ENCODE peak calls at places on chromosomes 11 and 22, in eight cellular contexts. B, U, S, A, G, Y, X and N are unnamed samples.

GRCh38 chr11:39192671-39193070 is 2266.8 kb downstream of the LRRC4C start:
- DNase-seq in B (no peak), U (no peak), S (no peak), A (no peak), G (no peak), Y (no peak), X (no peak), N (no peak)

GRCh38 chr22:40766956-40767355 is 52.2 kb downstream of the SLC25A17 start:
- DNase-seq in B (no peak), U (no peak), S (no peak), A (no peak), G (no peak), Y (no peak), X (no peak), N (no peak)

GRCh38 chr11:92826136-92826535 is 143.3 kb upstream of the MTNR1B start:
- DNase-seq in B (peak; percentile 24), U (no peak), S (no peak), A (no peak), G (no peak), Y (no peak), X (no peak), N (no peak)

GRCh38 chr11:119907122-119907933 is 178.3 kb upstream of the NECTIN1 start:
- DNase-seq in B (no peak), U (no peak), S (no peak), A (no peak), G (no peak), Y (no peak), X (no peak), N (peak; percentile 59)

GRCh38 chr22:17869285-17870096 is 95.2 kb upstream of the BID start:
- DNase-seq in B (no peak), U (no peak), S (no peak), A (no peak), G (no peak), Y (no peak), X (no peak), N (no peak)

GRCh38 chr22:19035474-19036228 is 86.6 kb downstream of the DGCR2 start:
- DNase-seq in B (no peak), U (no peak), S (no peak), A (no peak), G (peak; percentile 10), Y (no peak), X (no peak), N (no peak)

GRCh38 chr11:96943970-96944369 is 554.2 kb downstream of the JRKL start:
- DNase-seq in B (no peak), U (no peak), S (no peak), A (no peak), G (no peak), Y (no peak), X (no peak), N (no peak)

GRCh38 chr11:96978751-96979150 is 588.9 kb downstream of the JRKL start:
- DNase-seq in B (no peak), U (no peak), S (no peak), A (no peak), G (no peak), Y (no peak), X (no peak), N (no peak)

GRCh38 chr11:119720311-119720710 is 8.7 kb downstream of the NECTIN1 start:
- DNase-seq in B (no peak), U (no peak), S (no peak), A (no peak), G (no peak), Y (no peak), X (no peak), N (no peak)

GRCh38 chr11:15038963-15039362 is 34.4 kb upstream of the CALCB start:
- DNase-seq in B (no peak), U (no peak), S (peak; percentile 13), A (peak; percentile 40), G (peak; percentile 7), Y (no peak), X (no peak), N (no peak)

GRCh38 chr11:112437096-112437495 is 176.4 kb upstream of the PLET1 start:
- DNase-seq in B (no peak), U (no peak), S (no peak), A (no peak), G (no peak), Y (no peak), X (no peak), N (no peak)

GRCh38 chr11:10807629-10808552 is 835 bp downstream of the EIF4G2 start:
- DNase-seq in B (peak; percentile 26), U (no peak), S (peak; percentile 68), A (peak; percentile 55), G (peak; percentile 45), Y (peak; percentile 9), X (peak; percentile 25), N (peak; percentile 49)

GRCh38 chr22:30314918-30315317 is 11.8 kb downstream of the TBC1D10A start:
- DNase-seq in B (no peak), U (no peak), S (no peak), A (peak; percentile 69), G (no peak), Y (no peak), X (no peak), N (no peak)

GRCh38 chr22:43136255-43136654 is 6.9 kb downstream of the MCAT start:
- DNase-seq in B (no peak), U (no peak), S (peak; percentile 55), A (peak; percentile 61), G (peak; percentile 25), Y (no peak), X (no peak), N (peak; percentile 66)

GRCh38 chr11:69372589-69373250 is 78.8 kb downstream of the MYEOV start:
- DNase-seq in B (no peak), U (no peak), S (no peak), A (no peak), G (no peak), Y (no peak), X (no peak), N (no peak)

GRCh38 chr11:43790444-43790794 is 90.2 kb upstream of the ALKBH3 start:
- DNase-seq in B (peak; percentile 8), U (no peak), S (peak; percentile 3), A (no peak), G (no peak), Y (no peak), X (no peak), N (no peak)

GRCh38 chr11:16764888-16765287 is 26.4 kb downstream of the C11orf58 start:
- DNase-seq in B (no peak), U (no peak), S (no peak), A (no peak), G (no peak), Y (no peak), X (no peak), N (no peak)

GRCh38 chr22:27809226-27809625 is 7.7 kb upstream of the MN1 start:
- DNase-seq in B (no peak), U (no peak), S (no peak), A (no peak), G (no peak), Y (no peak), X (no peak), N (no peak)

GRCh38 chr11:107780136-107780535 is 68.3 kb upstream of the SLN start:
- DNase-seq in B (no peak), U (no peak), S (no peak), A (no peak), G (no peak), Y (no peak), X (no peak), N (no peak)

GRCh38 chr22:45932066-45932465 is 44.9 kb downstream of the WNT7B start:
- DNase-seq in B (no peak), U (no peak), S (peak; percentile 3), A (no peak), G (no peak), Y (no peak), X (no peak), N (no peak)

GRCh38 chr22:42114721-42115120 is 15.9 kb downstream of the CYP2D6 start:
- DNase-seq in B (peak; percentile 16), U (no peak), S (peak; percentile 31), A (peak; percentile 34), G (peak; percentile 34), Y (no peak), X (no peak), N (no peak)

GRCh38 chr11:122655527-122656072 is at the start of gene UBASH3B:
- DNase-seq in B (peak; percentile 89), U (no peak), S (peak; percentile 88), A (peak; percentile 76), G (peak; percentile 84), Y (peak; percentile 68), X (peak; percentile 52), N (peak; percentile 80)
- TF ChIP-seq CTCF in B (peak; percentile 12), U (no peak), S (no peak), A (peak; percentile 11), G (no peak), Y (peak; percentile 21), X (no peak), N (no peak)

GRCh38 chr22:44451016-44451415 is 47.0 kb downstream of the RTL6 start:
- DNase-seq in B (no peak), U (no peak), S (no peak), A (no peak), G (no peak), Y (no peak), X (no peak), N (no peak)
- TF ChIP-seq CTCF in B (no peak), U (no peak), S (no peak), A (no peak), G (no peak), Y (no peak), X (no peak), N (no peak)

GRCh38 chr11:70948855-70949551 is 303.4 kb downstream of the SHANK2 start:
- DNase-seq in B (no peak), U (no peak), S (no peak), A (no peak), G (no peak), Y (no peak), X (no peak), N (no peak)

GRCh38 chr11:70944141-70944540 is 308.2 kb downstream of the SHANK2 start:
- DNase-seq in B (no peak), U (no peak), S (no peak), A (no peak), G (no peak), Y (no peak), X (no peak), N (no peak)

GRCh38 chr11:70948416-70948815 is 304.0 kb downstream of the SHANK2 start:
- DNase-seq in B (no peak), U (no peak), S (no peak), A (no peak), G (no peak), Y (no peak), X (no peak), N (no peak)

GRCh38 chr11:70942593-70942992 is 309.8 kb downstream of the SHANK2 start:
- DNase-seq in B (no peak), U (no peak), S (peak; percentile 1), A (peak; percentile 26), G (peak; percentile 72), Y (no peak), X (no peak), N (no peak)

DNA sequence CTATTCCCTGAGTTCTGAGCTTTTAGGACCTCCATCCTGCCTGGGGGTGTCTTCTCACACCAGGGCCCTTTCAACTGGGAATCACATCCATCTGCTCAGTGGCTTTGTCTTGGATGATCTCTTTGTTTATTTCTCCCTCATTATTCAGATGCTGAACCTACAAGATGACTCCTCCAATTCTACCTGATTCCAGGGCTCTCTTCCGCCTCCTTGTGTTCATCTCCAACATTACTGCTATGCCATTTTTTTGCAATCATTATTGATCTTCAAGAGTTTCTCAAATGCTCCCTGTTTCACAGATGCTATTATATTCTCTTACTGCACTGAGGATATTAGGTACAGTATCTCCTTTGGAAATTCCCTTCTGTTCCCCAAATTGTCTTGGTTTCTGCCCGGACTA is 307.7 kb downstream of the SHANK2 start:
- DNase-seq in B (no peak), U (no peak), S (no peak), A (no peak), G (no peak), Y (no peak), X (no peak), N (no peak)
- TF ChIP-seq CTCF in B (no peak), U (no peak), S (no peak), A (peak; percentile 26), G (no peak), Y (no peak), X (no peak), N (no peak)

GRCh38 chr22:48098936-48099245 is 1336.4 kb downstream of the TBC1D22A start:
- DNase-seq in B (no peak), U (no peak), S (no peak), A (peak; percentile 17), G (no peak), Y (no peak), X (no peak), N (no peak)
- TF ChIP-seq CTCF in B (no peak), U (no peak), S (no peak), A (no peak), G (no peak), Y (no peak), X (no peak), N (no peak)